ENCODE peak calls at places on chromosomes 13 and 19, in eight cellular contexts. One of them, this sample, is unnamed.

GRCh38 chr13:76307157-76307556 is 579.0 kb downstream of the KCTD12 start:
- DNase-seq in Caco-2: peak
- DNase-seq in NCI-H1417: no peak
- DNase-seq in NB4: no peak
- DNase-seq in osteocyte: no peak
- DNase-seq in activated CD8-positive, alpha-beta memory T cell treated with anti-CD3 and anti-CD28 coated beads, Interleukin-2, amount 50 U/mL, for 4 hours: no peak
- DNase-seq in A549: no peak
- DNase-seq in kidney epithelial cell: no peak
- DNase-seq in this sample: no peak

GRCh38 chr19:38734426-38735256 is 9.6 kb downstream of the CAPN12 start:
- DNase-seq in osteocyte: no peak
- DNase-seq in A549: peak
- DNase-seq in kidney epithelial cell: no peak
- DNase-seq in Caco-2: no peak
- DNase-seq in NCI-H1417: no peak
- DNase-seq in activated CD8-positive, alpha-beta memory T cell treated with anti-CD3 and anti-CD28 coated beads, Interleukin-2, amount 50 U/mL, for 4 hours: no peak
- DNase-seq in NB4: peak
- DNase-seq in this sample: no peak

GRCh38 chr13:111936267-111936925 is 130.6 kb upstream of the SOX1 start:
- DNase-seq in activated CD8-positive, alpha-beta memory T cell treated with anti-CD3 and anti-CD28 coated beads, Interleukin-2, amount 50 U/mL, for 4 hours: no peak
- DNase-seq in A549: no peak
- DNase-seq in kidney epithelial cell: no peak
- DNase-seq in Caco-2: no peak
- DNase-seq in osteocyte: peak
- DNase-seq in NB4: no peak
- DNase-seq in NCI-H1417: peak
- DNase-seq in this sample: no peak

GRCh38 chr19:18194554-18195238 is 1.7 kb downstream of the MPV17L2 start:
- DNase-seq in Caco-2: no peak
- DNase-seq in NCI-H1417: no peak
- DNase-seq in activated CD8-positive, alpha-beta memory T cell treated with anti-CD3 and anti-CD28 coated beads, Interleukin-2, amount 50 U/mL, for 4 hours: no peak
- DNase-seq in kidney epithelial cell: no peak
- DNase-seq in osteocyte: no peak
- DNase-seq in NB4: no peak
- DNase-seq in A549: no peak
- DNase-seq in this sample: no peak

GRCh38 chr19:15673176-15673654 is 328 bp downstream of the CYP4F12 start:
- DNase-seq in NCI-H1417: no peak
- DNase-seq in NB4: no peak
- DNase-seq in osteocyte: no peak
- DNase-seq in activated CD8-positive, alpha-beta memory T cell treated with anti-CD3 and anti-CD28 coated beads, Interleukin-2, amount 50 U/mL, for 4 hours: no peak
- DNase-seq in Caco-2: no peak
- DNase-seq in A549: no peak
- DNase-seq in kidney epithelial cell: no peak
- DNase-seq in this sample: no peak

GRCh38 chr13:97629601-97630272 is 195.8 kb downstream of the RAP2A start:
- DNase-seq in A549: no peak
- DNase-seq in osteocyte: no peak
- DNase-seq in activated CD8-positive, alpha-beta memory T cell treated with anti-CD3 and anti-CD28 coated beads, Interleukin-2, amount 50 U/mL, for 4 hours: no peak
- DNase-seq in NCI-H1417: peak
- DNase-seq in NB4: no peak
- DNase-seq in Caco-2: no peak
- DNase-seq in kidney epithelial cell: no peak
- DNase-seq in this sample: no peak

GRCh38 chr13:27619711-27620376 is 485 bp downstream of the LNX2 start:
- DNase-seq in NCI-H1417: peak
- DNase-seq in activated CD8-positive, alpha-beta memory T cell treated with anti-CD3 and anti-CD28 coated beads, Interleukin-2, amount 50 U/mL, for 4 hours: peak
- DNase-seq in kidney epithelial cell: no peak
- DNase-seq in A549: peak
- DNase-seq in Caco-2: no peak
- DNase-seq in osteocyte: peak
- DNase-seq in NB4: peak
- DNase-seq in this sample: no peak

GRCh38 chr19:46471116-46471733 is at the start of gene PNMA8A:
- DNase-seq in activated CD8-positive, alpha-beta memory T cell treated with anti-CD3 and anti-CD28 coated beads, Interleukin-2, amount 50 U/mL, for 4 hours: no peak
- DNase-seq in NB4: no peak
- DNase-seq in Caco-2: no peak
- DNase-seq in osteocyte: no peak
- DNase-seq in A549: peak
- DNase-seq in kidney epithelial cell: no peak
- DNase-seq in NCI-H1417: peak
- DNase-seq in this sample: no peak

GRCh38 chr19:46878613-46879375 is 18.0 kb downstream of the ARHGAP35 start:
- DNase-seq in Caco-2: no peak
- DNase-seq in activated CD8-positive, alpha-beta memory T cell treated with anti-CD3 and anti-CD28 coated beads, Interleukin-2, amount 50 U/mL, for 4 hours: no peak
- DNase-seq in NB4: peak
- DNase-seq in kidney epithelial cell: peak
- DNase-seq in osteocyte: no peak
- DNase-seq in A549: no peak
- DNase-seq in NCI-H1417: no peak
- DNase-seq in this sample: peak

GRCh38 chr13:73782781-73783180 is 351.4 kb downstream of the KLF12 start:
- DNase-seq in activated CD8-positive, alpha-beta memory T cell treated with anti-CD3 and anti-CD28 coated beads, Interleukin-2, amount 50 U/mL, for 4 hours: no peak
- DNase-seq in NB4: no peak
- DNase-seq in NCI-H1417: no peak
- DNase-seq in osteocyte: no peak
- DNase-seq in A549: no peak
- DNase-seq in kidney epithelial cell: no peak
- DNase-seq in Caco-2: no peak
- DNase-seq in this sample: no peak

GRCh38 chr19:10603084-10603872 is 16.2 kb upstream of the AP1M2 start:
- DNase-seq in A549: no peak
- DNase-seq in Caco-2: no peak
- DNase-seq in activated CD8-positive, alpha-beta memory T cell treated with anti-CD3 and anti-CD28 coated beads, Interleukin-2, amount 50 U/mL, for 4 hours: peak
- DNase-seq in NB4: peak
- DNase-seq in osteocyte: no peak
- DNase-seq in kidney epithelial cell: no peak
- DNase-seq in NCI-H1417: no peak
- DNase-seq in this sample: no peak

GRCh38 chr13:19266979-19267378 is 85.4 kb upstream of the TUBA3C start:
- DNase-seq in osteocyte: no peak
- DNase-seq in activated CD8-positive, alpha-beta memory T cell treated with anti-CD3 and anti-CD28 coated beads, Interleukin-2, amount 50 U/mL, for 4 hours: no peak
- DNase-seq in A549: no peak
- DNase-seq in NCI-H1417: no peak
- DNase-seq in NB4: no peak
- DNase-seq in kidney epithelial cell: no peak
- DNase-seq in Caco-2: no peak
- DNase-seq in this sample: no peak

GRCh38 chr19:1253514-1254080 is 5.2 kb downstream of the MIDN start:
- DNase-seq in NB4: no peak
- DNase-seq in activated CD8-positive, alpha-beta memory T cell treated with anti-CD3 and anti-CD28 coated beads, Interleukin-2, amount 50 U/mL, for 4 hours: no peak
- DNase-seq in kidney epithelial cell: no peak
- DNase-seq in osteocyte: no peak
- DNase-seq in NCI-H1417: no peak
- DNase-seq in A549: no peak
- DNase-seq in Caco-2: peak
- DNase-seq in this sample: no peak

GRCh38 chr13:22736084-22736767 is 444.6 kb upstream of the SGCG start:
- DNase-seq in activated CD8-positive, alpha-beta memory T cell treated with anti-CD3 and anti-CD28 coated beads, Interleukin-2, amount 50 U/mL, for 4 hours: no peak
- DNase-seq in osteocyte: no peak
- DNase-seq in A549: no peak
- DNase-seq in kidney epithelial cell: no peak
- DNase-seq in Caco-2: peak
- DNase-seq in NB4: no peak
- DNase-seq in NCI-H1417: no peak
- DNase-seq in this sample: no peak

GRCh38 chr19:2542341-2543069 is 66.6 kb downstream of the GADD45B start:
- DNase-seq in NB4: peak
- DNase-seq in A549: no peak
- DNase-seq in Caco-2: peak
- DNase-seq in osteocyte: no peak
- DNase-seq in activated CD8-positive, alpha-beta memory T cell treated with anti-CD3 and anti-CD28 coated beads, Interleukin-2, amount 50 U/mL, for 4 hours: no peak
- DNase-seq in NCI-H1417: no peak
- DNase-seq in kidney epithelial cell: no peak
- DNase-seq in this sample: no peak

GRCh38 chr13:23427342-23428182 is 5.9 kb downstream of the SACS start:
- DNase-seq in activated CD8-positive, alpha-beta memory T cell treated with anti-CD3 and anti-CD28 coated beads, Interleukin-2, amount 50 U/mL, for 4 hours: no peak
- DNase-seq in NCI-H1417: peak
- DNase-seq in A549: peak
- DNase-seq in kidney epithelial cell: peak
- DNase-seq in osteocyte: no peak
- DNase-seq in NB4: no peak
- DNase-seq in Caco-2: no peak
- DNase-seq in this sample: peak

GRCh38 chr13:66665991-66666390 is 564.1 kb downstream of the PCDH9 start:
- DNase-seq in NCI-H1417: peak
- DNase-seq in Caco-2: no peak
- DNase-seq in NB4: no peak
- DNase-seq in A549: no peak
- DNase-seq in kidney epithelial cell: peak
- DNase-seq in osteocyte: no peak
- DNase-seq in activated CD8-positive, alpha-beta memory T cell treated with anti-CD3 and anti-CD28 coated beads, Interleukin-2, amount 50 U/mL, for 4 hours: no peak
- DNase-seq in this sample: peak

GRCh38 chr13:31722684-31723083 is 16.6 kb upstream of the RXFP2 start:
- DNase-seq in NCI-H1417: no peak
- DNase-seq in kidney epithelial cell: no peak
- DNase-seq in activated CD8-positive, alpha-beta memory T cell treated with anti-CD3 and anti-CD28 coated beads, Interleukin-2, amount 50 U/mL, for 4 hours: no peak
- DNase-seq in A549: no peak
- DNase-seq in Caco-2: no peak
- DNase-seq in NB4: no peak
- DNase-seq in osteocyte: no peak
- DNase-seq in this sample: peak

GRCh38 chr13:63156816-63157215 is 1741.2 kb upstream of the PCDH20 start:
- DNase-seq in Caco-2: no peak
- DNase-seq in NCI-H1417: no peak
- DNase-seq in A549: no peak
- DNase-seq in activated CD8-positive, alpha-beta memory T cell treated with anti-CD3 and anti-CD28 coated beads, Interleukin-2, amount 50 U/mL, for 4 hours: no peak
- DNase-seq in osteocyte: no peak
- DNase-seq in NB4: no peak
- DNase-seq in kidney epithelial cell: no peak
- DNase-seq in this sample: no peak

GRCh38 chr13:112994084-112994780 is 25.2 kb downstream of the MCF2L start:
- DNase-seq in NCI-H1417: no peak
- DNase-seq in activated CD8-positive, alpha-beta memory T cell treated with anti-CD3 and anti-CD28 coated beads, Interleukin-2, amount 50 U/mL, for 4 hours: no peak
- DNase-seq in Caco-2: no peak
- DNase-seq in A549: no peak
- DNase-seq in osteocyte: no peak
- DNase-seq in NB4: no peak
- DNase-seq in kidney epithelial cell: no peak
- DNase-seq in this sample: no peak

GRCh38 chr13:95713651-95714050 is 36.7 kb downstream of the DNAJC3 start:
- DNase-seq in activated CD8-positive, alpha-beta memory T cell treated with anti-CD3 and anti-CD28 coated beads, Interleukin-2, amount 50 U/mL, for 4 hours: no peak
- DNase-seq in Caco-2: no peak
- DNase-seq in NB4: no peak
- DNase-seq in NCI-H1417: no peak
- DNase-seq in osteocyte: no peak
- DNase-seq in kidney epithelial cell: no peak
- DNase-seq in A549: no peak
- DNase-seq in this sample: no peak

GRCh38 chr19:35344511-35345031 is 3.1 kb upstream of the FFAR1 start:
- DNase-seq in osteocyte: peak
- DNase-seq in kidney epithelial cell: no peak
- DNase-seq in NCI-H1417: no peak
- DNase-seq in activated CD8-positive, alpha-beta memory T cell treated with anti-CD3 and anti-CD28 coated beads, Interleukin-2, amount 50 U/mL, for 4 hours: no peak
- DNase-seq in Caco-2: peak
- DNase-seq in A549: no peak
- DNase-seq in NB4: no peak
- DNase-seq in this sample: no peak

This sample was measured in HFF-Myc.